ENCODE peak calls at places on chromosome 1, in five cellular contexts. One of them, this sample, is unnamed.

GRCh38 chr1:20546637-20547036 is 5.7 kb upstream of the FAM43B start:
- DNase-seq in cardiac muscle cell: no peak
- DNase-seq in astrocyte: no peak
- DNase-seq in left lung: no peak
- DNase-seq in SK-N-SH: no peak
- DNase-seq in this sample: no peak

GRCh38 chr1:208101661-208102431 is 142.3 kb downstream of the PLXNA2 start:
- DNase-seq in cardiac muscle cell: no peak
- DNase-seq in SK-N-SH: no peak
- DNase-seq in astrocyte: peak; percentile 31
- DNase-seq in left lung: no peak
- DNase-seq in this sample: peak; percentile 37

GRCh38 chr1:36034692-36035091 is 49.2 kb upstream of the TEKT2 start:
- DNase-seq in astrocyte: peak; percentile 79
- DNase-seq in cardiac muscle cell: no peak
- DNase-seq in SK-N-SH: no peak
- DNase-seq in left lung: no peak
- DNase-seq in this sample: no peak

GRCh38 chr1:114753143-114753542 is 4.6 kb downstream of the CSDE1 start:
- DNase-seq in cardiac muscle cell: no peak
- DNase-seq in left lung: no peak
- DNase-seq in SK-N-SH: no peak
- DNase-seq in astrocyte: no peak
- DNase-seq in this sample: no peak

GRCh38 chr1:172938676-172939075 is 112.1 kb downstream of the TNFSF18 start:
- DNase-seq in SK-N-SH: no peak
- DNase-seq in astrocyte: peak; percentile 64
- DNase-seq in cardiac muscle cell: no peak
- DNase-seq in left lung: no peak
- DNase-seq in this sample: no peak

GRCh38 chr1:87644500-87645245 is 316.0 kb downstream of the LMO4 start:
- DNase-seq in cardiac muscle cell: no peak
- DNase-seq in left lung: no peak
- DNase-seq in astrocyte: peak; percentile 86
- DNase-seq in SK-N-SH: no peak
- DNase-seq in this sample: no peak

GRCh38 chr1:109598655-109599054 is 20.8 kb downstream of the GNAT2 start:
- DNase-seq in SK-N-SH: peak; percentile 6
- DNase-seq in astrocyte: no peak
- DNase-seq in cardiac muscle cell: peak; percentile 42
- DNase-seq in left lung: no peak
- DNase-seq in this sample: no peak

GRCh38 chr1:27634166-27634981 is 611 bp downstream of the FGR start:
- DNase-seq in astrocyte: no peak
- DNase-seq in cardiac muscle cell: peak; percentile 26
- DNase-seq in SK-N-SH: peak; percentile 58
- DNase-seq in left lung: no peak
- DNase-seq in this sample: no peak

GRCh38 chr1:226625326-226625725 is 76.8 kb downstream of the STUM start:
- DNase-seq in cardiac muscle cell: no peak
- DNase-seq in astrocyte: no peak
- DNase-seq in left lung: peak; percentile 19
- DNase-seq in SK-N-SH: no peak
- DNase-seq in this sample: no peak

GRCh38 chr1:6435547-6435946 is 11.0 kb downstream of the ESPN start:
- DNase-seq in cardiac muscle cell: no peak
- DNase-seq in astrocyte: no peak
- DNase-seq in SK-N-SH: no peak
- DNase-seq in left lung: no peak
- DNase-seq in this sample: no peak

GRCh38 chr1:86916752-86917151 is 2.3 kb downstream of the HS2ST1 start:
- DNase-seq in left lung: no peak
- DNase-seq in astrocyte: no peak
- DNase-seq in SK-N-SH: no peak
- DNase-seq in cardiac muscle cell: no peak
- DNase-seq in this sample: no peak

GRCh38 chr1:82223091-82223490 is 422.4 kb downstream of the ADGRL2 start:
- DNase-seq in left lung: no peak
- DNase-seq in astrocyte: no peak
- DNase-seq in cardiac muscle cell: no peak
- DNase-seq in SK-N-SH: no peak
- DNase-seq in this sample: no peak

GRCh38 chr1:104745875-104746274 is 996.2 kb downstream of the AMY1C start:
- DNase-seq in SK-N-SH: no peak
- DNase-seq in left lung: no peak
- DNase-seq in astrocyte: no peak
- DNase-seq in cardiac muscle cell: no peak
- DNase-seq in this sample: no peak

GRCh38 chr1:192140382-192140781 is 17.9 kb upstream of the RGS18 start:
- DNase-seq in left lung: no peak
- DNase-seq in cardiac muscle cell: no peak
- DNase-seq in SK-N-SH: no peak
- DNase-seq in astrocyte: no peak
- DNase-seq in this sample: no peak

GRCh38 chr1:43184388-43184787 is 12.3 kb downstream of the CFAP57 start:
- DNase-seq in left lung: no peak
- DNase-seq in cardiac muscle cell: no peak
- DNase-seq in astrocyte: no peak
- DNase-seq in SK-N-SH: no peak
- DNase-seq in this sample: no peak

GRCh38 chr1:17520473-17521319 is 18.8 kb upstream of the ARHGEF10L start:
- DNase-seq in left lung: no peak
- DNase-seq in cardiac muscle cell: no peak
- DNase-seq in astrocyte: no peak
- DNase-seq in SK-N-SH: no peak
- DNase-seq in this sample: no peak

GRCh38 chr1:15222653-15223303 is 24.2 kb upstream of the FHAD1 start:
- DNase-seq in SK-N-SH: no peak
- DNase-seq in astrocyte: no peak
- DNase-seq in cardiac muscle cell: no peak
- DNase-seq in left lung: no peak
- DNase-seq in this sample: no peak

DNA sequence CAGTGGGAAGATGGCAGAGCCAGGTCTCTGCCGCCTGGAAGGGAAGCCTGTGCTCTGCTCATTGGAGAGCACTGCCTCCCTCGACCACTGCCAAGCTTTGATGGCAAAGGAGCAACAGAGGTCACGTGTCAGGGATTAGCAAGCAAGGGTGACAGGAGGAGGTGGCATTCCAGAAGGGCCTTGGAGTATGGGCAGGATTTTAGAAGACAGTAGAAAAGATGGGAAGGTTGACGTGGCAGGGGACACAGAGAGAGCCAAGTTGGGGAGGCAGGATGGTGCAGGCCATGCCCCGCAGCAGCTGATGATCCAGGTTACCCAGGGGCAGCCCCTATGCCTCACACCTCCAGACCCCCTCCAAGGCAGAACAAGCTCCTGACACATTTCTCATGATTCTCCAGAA is 21.9 kb upstream of the LBR start:
- DNase-seq in cardiac muscle cell: no peak
- DNase-seq in SK-N-SH: no peak
- DNase-seq in astrocyte: no peak
- DNase-seq in left lung: peak; percentile 17
- DNase-seq in this sample: no peak
- H3K27ac ChIP-seq in cardiac muscle cell: no peak overlapping the region
- H3K27ac ChIP-seq in SK-N-SH: no peak overlapping the region
- H3K27ac ChIP-seq in astrocyte: no peak overlapping the region
- H3K27ac ChIP-seq in left lung: no peak overlapping the region
- H3K27ac ChIP-seq in this sample: no peak overlapping the region

GRCh38 chr1:206925116-206925736 is 3.5 kb upstream of the FCMR start:
- DNase-seq in left lung: peak; percentile 79
- DNase-seq in SK-N-SH: no peak
- DNase-seq in cardiac muscle cell: no peak
- DNase-seq in astrocyte: no peak
- DNase-seq in this sample: no peak

GRCh38 chr1:206923961-206924548 is 2.3 kb upstream of the FCMR start:
- DNase-seq in astrocyte: no peak
- DNase-seq in SK-N-SH: no peak
- DNase-seq in cardiac muscle cell: no peak
- DNase-seq in left lung: no peak
- DNase-seq in this sample: no peak

GRCh38 chr1:206926286-206926685 is 4.5 kb upstream of the FCMR start:
- DNase-seq in astrocyte: no peak
- DNase-seq in SK-N-SH: no peak
- DNase-seq in cardiac muscle cell: no peak
- DNase-seq in left lung: no peak
- DNase-seq in this sample: no peak

GRCh38 chr1:206923009-206923960 is 1.5 kb upstream of the FCMR start:
- DNase-seq in left lung: no peak
- DNase-seq in astrocyte: no peak
- DNase-seq in cardiac muscle cell: no peak
- DNase-seq in SK-N-SH: no peak
- DNase-seq in this sample: no peak

GRCh38 chr1:206924549-206925115 is 2.9 kb upstream of the FCMR start:
- DNase-seq in cardiac muscle cell: no peak
- DNase-seq in left lung: no peak
- DNase-seq in astrocyte: no peak
- DNase-seq in SK-N-SH: no peak
- DNase-seq in this sample: no peak
- H3K4me1 ChIP-seq in cardiac muscle cell: no peaks in the 10 kb centered on the region
- H3K4me1 ChIP-seq in left lung: peaks cover 25% of the 10 kb centered on the region
- H3K4me1 ChIP-seq in astrocyte: no peaks in the 10 kb centered on the region
- H3K4me1 ChIP-seq in SK-N-SH: no peaks in the 10 kb centered on the region
- H3K4me1 ChIP-seq in this sample: no peaks in the 10 kb centered on the region

GRCh38 chr1:119141020-119141424 is 569 bp upstream of the WARS2 start:
- DNase-seq in cardiac muscle cell: no peak
- DNase-seq in left lung: no peak
- DNase-seq in SK-N-SH: no peak
- DNase-seq in astrocyte: no peak
- DNase-seq in this sample: peak; percentile 29
- TF ChIP-seq CTCF in cardiac muscle cell: peak; percentile 44
- TF ChIP-seq CTCF in left lung: no peak
- TF ChIP-seq CTCF in SK-N-SH: peak; percentile 51
- TF ChIP-seq CTCF in astrocyte: peak; percentile 17
- TF ChIP-seq CTCF in this sample: no peak

DNA sequence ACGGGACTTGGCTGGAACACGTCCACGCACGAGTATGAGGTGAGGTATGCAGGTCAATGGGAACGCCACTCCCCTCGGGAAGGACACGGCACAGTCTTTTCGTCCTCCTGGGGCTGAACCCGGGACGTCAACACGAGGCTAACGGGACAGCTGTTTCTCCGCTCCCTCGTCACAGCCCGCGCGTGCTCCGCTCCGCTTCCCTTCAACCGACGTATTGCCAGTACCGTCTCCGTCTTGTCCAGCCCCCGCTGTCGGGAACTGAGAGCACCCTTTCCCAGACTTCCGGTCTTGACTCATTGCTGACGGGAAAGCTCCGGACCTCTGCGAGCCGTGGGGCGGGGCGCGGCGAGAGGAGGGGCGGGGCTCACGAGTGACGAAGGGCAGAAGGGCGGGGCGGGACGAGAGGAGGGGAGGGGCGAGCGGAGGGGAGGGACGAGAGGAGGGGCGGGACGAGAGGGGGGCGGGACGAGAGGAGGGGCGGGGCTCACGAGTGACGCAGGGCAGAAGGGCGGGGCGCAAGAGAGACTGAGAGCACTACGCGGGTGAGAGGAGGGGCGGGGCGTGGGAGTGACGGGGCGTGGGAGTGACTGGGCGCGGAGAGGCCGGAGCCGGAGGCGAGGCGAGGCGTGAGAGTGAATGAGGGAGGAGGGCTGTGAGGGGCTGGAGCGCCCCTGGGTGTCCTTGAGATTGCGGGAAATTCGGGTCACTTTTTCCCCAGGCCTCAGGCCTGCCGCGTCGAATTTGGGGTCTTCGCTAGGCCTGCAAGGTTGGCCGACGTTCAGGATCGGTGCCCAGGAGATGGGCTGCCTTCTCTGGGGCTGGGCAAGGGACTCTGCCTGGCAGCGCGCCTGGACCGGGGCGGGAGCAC is 22.2 kb upstream of the CFAP126 start:
- DNase-seq in SK-N-SH: peak; percentile 94
- DNase-seq in cardiac muscle cell: peak; percentile 96
- DNase-seq in astrocyte: peak; percentile 96
- DNase-seq in left lung: peak; percentile 98
- DNase-seq in this sample: peak; percentile 99
- H3K27ac ChIP-seq in SK-N-SH: peak overlapping the region; percentile 96
- H3K27ac ChIP-seq in cardiac muscle cell: peak overlapping the region; percentile 73
- H3K27ac ChIP-seq in astrocyte: peak overlapping the region; percentile 92
- H3K27ac ChIP-seq in left lung: peak overlapping the region; percentile 97
- H3K27ac ChIP-seq in this sample: peak overlapping the region; percentile 98

GRCh38 chr1:116325922-116326321 is 47.1 kb upstream of the ATP1A1 start:
- DNase-seq in astrocyte: no peak
- DNase-seq in cardiac muscle cell: no peak
- DNase-seq in left lung: no peak
- DNase-seq in SK-N-SH: no peak
- DNase-seq in this sample: no peak
- H3K4me1 ChIP-seq in astrocyte: no peaks in the 10 kb centered on the region
- H3K4me1 ChIP-seq in cardiac muscle cell: peaks cover 33% of the 10 kb centered on the region
- H3K4me1 ChIP-seq in left lung: no peaks in the 10 kb centered on the region
- H3K4me1 ChIP-seq in SK-N-SH: no peaks in the 10 kb centered on the region
- H3K4me1 ChIP-seq in this sample: peaks cover 47% of the 10 kb centered on the region

DNA sequence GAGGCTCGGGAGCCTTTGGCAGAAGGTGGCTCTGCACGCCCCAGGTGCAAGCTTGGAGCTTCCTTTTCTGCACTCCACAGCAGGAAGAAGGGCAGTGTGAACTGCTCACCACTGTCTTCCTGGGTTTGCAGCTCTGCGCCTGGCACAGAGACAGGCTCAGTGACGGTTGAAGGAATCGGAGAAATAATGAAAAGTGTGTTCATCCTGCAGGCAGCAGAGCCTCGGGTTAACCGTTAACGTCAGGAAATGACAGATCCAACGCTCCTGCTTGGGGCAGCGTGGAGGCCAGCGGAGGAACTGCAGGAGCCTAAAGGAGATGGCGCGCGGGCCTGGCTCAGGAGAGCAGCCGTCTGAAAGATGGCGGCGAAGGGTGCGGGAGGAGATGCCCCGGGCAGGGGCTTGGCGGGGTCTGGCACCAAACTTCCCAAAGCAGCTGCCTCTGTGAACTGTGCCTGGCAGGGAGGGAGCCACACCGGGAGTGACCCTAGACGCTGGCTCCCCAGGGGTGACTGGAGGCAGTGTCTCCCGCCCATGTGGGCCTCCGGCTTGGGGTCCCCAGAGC is 10.9 kb upstream of the SAMD11 start:
- DNase-seq in left lung: peak; percentile 32
- DNase-seq in cardiac muscle cell: no peak
- DNase-seq in astrocyte: no peak
- DNase-seq in SK-N-SH: no peak
- DNase-seq in this sample: peak; percentile 60
- TF ChIP-seq CTCF in left lung: no peak
- TF ChIP-seq CTCF in cardiac muscle cell: peak; percentile 35
- TF ChIP-seq CTCF in astrocyte: no peak
- TF ChIP-seq CTCF in SK-N-SH: no peak
- TF ChIP-seq CTCF in this sample: peak; percentile 24

GRCh38 chr1:205709059-205709398 is 28.7 kb upstream of the SLC45A3 start:
- DNase-seq in cardiac muscle cell: no peak
- DNase-seq in SK-N-SH: no peak
- DNase-seq in astrocyte: peak; percentile 74
- DNase-seq in left lung: no peak
- DNase-seq in this sample: no peak
- H3K27ac ChIP-seq in cardiac muscle cell: no peak overlapping the region
- H3K27ac ChIP-seq in SK-N-SH: no peak overlapping the region
- H3K27ac ChIP-seq in astrocyte: no peak overlapping the region
- H3K27ac ChIP-seq in left lung: no peak overlapping the region
- H3K27ac ChIP-seq in this sample: no peak overlapping the region

GRCh38 chr1:94958081-94958480 is 31.2 kb upstream of the CNN3 start:
- DNase-seq in left lung: no peak
- DNase-seq in cardiac muscle cell: no peak
- DNase-seq in SK-N-SH: no peak
- DNase-seq in astrocyte: no peak
- DNase-seq in this sample: no peak
- H3K4me1 ChIP-seq in left lung: peaks cover 11% of the 10 kb centered on the region
- H3K4me1 ChIP-seq in cardiac muscle cell: peaks cover 22% of the 10 kb centered on the region
- H3K4me1 ChIP-seq in SK-N-SH: no peaks in the 10 kb centered on the region
- H3K4me1 ChIP-seq in astrocyte: peaks cover 3% of the 10 kb centered on the region
- H3K4me1 ChIP-seq in this sample: peaks cover 4% of the 10 kb centered on the region

GRCh38 chr1:150926094-150926741 is at the start of gene SETDB1:
- DNase-seq in astrocyte: peak; percentile 88
- DNase-seq in SK-N-SH: peak; percentile 92
- DNase-seq in left lung: peak; percentile 97
- DNase-seq in cardiac muscle cell: peak; percentile 97
- DNase-seq in this sample: peak; percentile 96
- TF ChIP-seq CTCF in astrocyte: no peak
- TF ChIP-seq CTCF in SK-N-SH: peak; percentile 14
- TF ChIP-seq CTCF in left lung: no peak
- TF ChIP-seq CTCF in cardiac muscle cell: no peak
- TF ChIP-seq CTCF in this sample: no peak